ENCODE peak calls at places on chromosome 3, in ten cellular contexts. One of them, this sample, is unnamed.

GRCh38 chr3:32685604-32686185 is 707 bp downstream of the CNOT10 start:
- DNase-seq in transverse colon: no peak
- DNase-seq in heart left ventricle: no peak
- DNase-seq in esophagus squamous epithelium: no peak
- DNase-seq in breast epithelium: no peak
- DNase-seq in ovary: no peak
- DNase-seq in right lobe of liver: no peak
- DNase-seq in HepG2: peak; percentile 9
- DNase-seq in IMR-90: peak; percentile 13
- DNase-seq in adrenal gland: no peak
- DNase-seq in this sample: no peak

GRCh38 chr3:119184083-119184482 is 10.7 kb downstream of the UPK1B start:
- DNase-seq in esophagus squamous epithelium: no peak
- DNase-seq in transverse colon: no peak
- DNase-seq in breast epithelium: no peak
- DNase-seq in heart left ventricle: no peak
- DNase-seq in adrenal gland: no peak
- DNase-seq in right lobe of liver: no peak
- DNase-seq in ovary: no peak
- DNase-seq in IMR-90: no peak
- DNase-seq in HepG2: no peak
- DNase-seq in this sample: no peak

GRCh38 chr3:13108861-13109260 is 35.6 kb upstream of the IQSEC1 start:
- DNase-seq in transverse colon: no peak
- DNase-seq in adrenal gland: no peak
- DNase-seq in heart left ventricle: no peak
- DNase-seq in breast epithelium: no peak
- DNase-seq in right lobe of liver: peak; percentile 5
- DNase-seq in esophagus squamous epithelium: no peak
- DNase-seq in IMR-90: no peak
- DNase-seq in HepG2: no peak
- DNase-seq in ovary: no peak
- DNase-seq in this sample: no peak

GRCh38 chr3:127959873-127960272 is 44.8 kb downstream of the KBTBD12 start:
- DNase-seq in heart left ventricle: peak; percentile 43
- DNase-seq in transverse colon: peak; percentile 11
- DNase-seq in HepG2: peak; percentile 23
- DNase-seq in IMR-90: peak; percentile 4
- DNase-seq in right lobe of liver: no peak
- DNase-seq in adrenal gland: peak; percentile 31
- DNase-seq in esophagus squamous epithelium: no peak
- DNase-seq in ovary: no peak
- DNase-seq in breast epithelium: no peak
- DNase-seq in this sample: no peak

GRCh38 chr3:159583662-159584061 is 405.0 kb upstream of the IL12A start:
- DNase-seq in transverse colon: no peak
- DNase-seq in heart left ventricle: no peak
- DNase-seq in breast epithelium: no peak
- DNase-seq in right lobe of liver: no peak
- DNase-seq in esophagus squamous epithelium: no peak
- DNase-seq in adrenal gland: no peak
- DNase-seq in IMR-90: no peak
- DNase-seq in ovary: no peak
- DNase-seq in HepG2: no peak
- DNase-seq in this sample: no peak

GRCh38 chr3:141065258-141065657 is 14.1 kb downstream of the SPSB4 start:
- DNase-seq in right lobe of liver: no peak
- DNase-seq in breast epithelium: no peak
- DNase-seq in heart left ventricle: no peak
- DNase-seq in IMR-90: no peak
- DNase-seq in esophagus squamous epithelium: no peak
- DNase-seq in transverse colon: no peak
- DNase-seq in adrenal gland: no peak
- DNase-seq in HepG2: no peak
- DNase-seq in ovary: no peak
- DNase-seq in this sample: no peak

GRCh38 chr3:122081543-122081942 is 26.4 kb downstream of the CD86 start:
- DNase-seq in adrenal gland: no peak
- DNase-seq in breast epithelium: no peak
- DNase-seq in heart left ventricle: no peak
- DNase-seq in esophagus squamous epithelium: no peak
- DNase-seq in ovary: no peak
- DNase-seq in HepG2: no peak
- DNase-seq in transverse colon: no peak
- DNase-seq in right lobe of liver: no peak
- DNase-seq in IMR-90: no peak
- DNase-seq in this sample: no peak

GRCh38 chr3:129602730-129603560 is 3.5 kb downstream of the PLXND1 start:
- DNase-seq in esophagus squamous epithelium: no peak
- DNase-seq in breast epithelium: peak; percentile 53
- DNase-seq in right lobe of liver: peak; percentile 65
- DNase-seq in heart left ventricle: peak; percentile 89
- DNase-seq in HepG2: peak; percentile 55
- DNase-seq in IMR-90: peak; percentile 95
- DNase-seq in ovary: peak; percentile 73
- DNase-seq in transverse colon: peak; percentile 56
- DNase-seq in adrenal gland: peak; percentile 70
- DNase-seq in this sample: peak; percentile 75

GRCh38 chr3:107283948-107284347 is 93.3 kb upstream of the CCDC54 start:
- DNase-seq in IMR-90: no peak
- DNase-seq in esophagus squamous epithelium: no peak
- DNase-seq in adrenal gland: no peak
- DNase-seq in transverse colon: no peak
- DNase-seq in HepG2: no peak
- DNase-seq in breast epithelium: no peak
- DNase-seq in right lobe of liver: no peak
- DNase-seq in heart left ventricle: no peak
- DNase-seq in ovary: no peak
- DNase-seq in this sample: no peak

GRCh38 chr3:181253796-181254195 is 264.3 kb upstream of the DNAJC19 start:
- DNase-seq in breast epithelium: no peak
- DNase-seq in HepG2: no peak
- DNase-seq in transverse colon: no peak
- DNase-seq in esophagus squamous epithelium: no peak
- DNase-seq in ovary: no peak
- DNase-seq in adrenal gland: no peak
- DNase-seq in heart left ventricle: no peak
- DNase-seq in IMR-90: no peak
- DNase-seq in right lobe of liver: no peak
- DNase-seq in this sample: no peak

GRCh38 chr3:42780892-42781700 is 8.0 kb upstream of the CCDC13 start:
- DNase-seq in heart left ventricle: no peak
- DNase-seq in breast epithelium: no peak
- DNase-seq in transverse colon: no peak
- DNase-seq in esophagus squamous epithelium: no peak
- DNase-seq in adrenal gland: no peak
- DNase-seq in right lobe of liver: no peak
- DNase-seq in IMR-90: peak; percentile 80
- DNase-seq in ovary: no peak
- DNase-seq in HepG2: peak; percentile 68
- DNase-seq in this sample: peak; percentile 95

GRCh38 chr3:149658444-149659172 is 783 bp upstream of the WWTR1 start:
- DNase-seq in IMR-90: peak; percentile 86
- DNase-seq in HepG2: no peak
- DNase-seq in heart left ventricle: peak; percentile 87
- DNase-seq in transverse colon: peak; percentile 60
- DNase-seq in adrenal gland: peak; percentile 73
- DNase-seq in breast epithelium: peak; percentile 86
- DNase-seq in esophagus squamous epithelium: no peak
- DNase-seq in right lobe of liver: peak; percentile 68
- DNase-seq in ovary: peak; percentile 79
- DNase-seq in this sample: peak; percentile 66

GRCh38 chr3:41222012-41222411 is 22.7 kb downstream of the CTNNB1 start:
- DNase-seq in HepG2: no peak
- DNase-seq in right lobe of liver: no peak
- DNase-seq in transverse colon: no peak
- DNase-seq in breast epithelium: no peak
- DNase-seq in IMR-90: no peak
- DNase-seq in adrenal gland: no peak
- DNase-seq in esophagus squamous epithelium: no peak
- DNase-seq in ovary: no peak
- DNase-seq in heart left ventricle: no peak
- DNase-seq in this sample: no peak
- H3K36me3 ChIP-seq in HepG2: peaks cover 16% of the 10 kb centered on the region
- H3K36me3 ChIP-seq in right lobe of liver: peaks cover 5% of the 10 kb centered on the region
- H3K36me3 ChIP-seq in transverse colon: peaks cover 31% of the 10 kb centered on the region
- H3K36me3 ChIP-seq in breast epithelium: peaks cover 11% of the 10 kb centered on the region
- H3K36me3 ChIP-seq in IMR-90: peaks cover 23% of the 10 kb centered on the region
- H3K36me3 ChIP-seq in adrenal gland: peaks cover 23% of the 10 kb centered on the region
- H3K36me3 ChIP-seq in esophagus squamous epithelium: peaks cover 15% of the 10 kb centered on the region
- H3K36me3 ChIP-seq in ovary: no peaks in the 10 kb centered on the region
- H3K36me3 ChIP-seq in heart left ventricle: peaks cover 28% of the 10 kb centered on the region
- H3K36me3 ChIP-seq in this sample: peaks cover 4% of the 10 kb centered on the region

DNA sequence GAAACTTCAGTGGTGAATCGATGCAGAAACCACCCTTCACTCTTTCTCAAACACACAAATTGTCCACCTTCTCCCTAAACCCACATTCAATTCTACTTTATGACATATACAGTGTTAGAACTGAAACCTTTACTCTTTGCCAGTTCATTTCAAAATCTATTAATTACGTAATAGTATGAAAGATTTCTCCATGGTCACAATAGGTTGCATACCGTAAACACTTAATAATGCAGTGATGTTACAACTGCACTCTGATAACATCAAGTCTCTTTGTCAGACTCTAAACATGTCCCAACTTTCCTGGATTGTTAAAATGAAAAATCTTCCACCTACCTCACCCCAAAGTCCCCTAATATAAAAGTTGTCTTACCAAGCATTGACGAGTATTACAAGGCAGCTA is 111.8 kb upstream of the PROK2 start:
- DNase-seq in breast epithelium: no peak
- DNase-seq in right lobe of liver: no peak
- DNase-seq in heart left ventricle: no peak
- DNase-seq in IMR-90: no peak
- DNase-seq in adrenal gland: no peak
- DNase-seq in transverse colon: no peak
- DNase-seq in esophagus squamous epithelium: no peak
- DNase-seq in HepG2: no peak
- DNase-seq in ovary: no peak
- DNase-seq in this sample: no peak
- H3K4me3 ChIP-seq in breast epithelium: no peak overlapping the region
- H3K4me3 ChIP-seq in right lobe of liver: no peak overlapping the region
- H3K4me3 ChIP-seq in heart left ventricle: no peak overlapping the region
- H3K4me3 ChIP-seq in IMR-90: no peak overlapping the region
- H3K4me3 ChIP-seq in adrenal gland: no peak overlapping the region
- H3K4me3 ChIP-seq in transverse colon: no peak overlapping the region
- H3K4me3 ChIP-seq in esophagus squamous epithelium: no peak overlapping the region
- H3K4me3 ChIP-seq in HepG2: no peak overlapping the region
- H3K4me3 ChIP-seq in ovary: no peak overlapping the region
- H3K4me3 ChIP-seq in this sample: no peak overlapping the region

GRCh38 chr3:131977363-131977762 is 57.5 kb downstream of the CPNE4 start:
- DNase-seq in right lobe of liver: no peak
- DNase-seq in esophagus squamous epithelium: no peak
- DNase-seq in breast epithelium: no peak
- DNase-seq in HepG2: no peak
- DNase-seq in ovary: no peak
- DNase-seq in transverse colon: no peak
- DNase-seq in heart left ventricle: no peak
- DNase-seq in IMR-90: no peak
- DNase-seq in adrenal gland: no peak
- DNase-seq in this sample: no peak

GRCh38 chr3:131972550-131972949 is 62.3 kb downstream of the CPNE4 start:
- DNase-seq in breast epithelium: no peak
- DNase-seq in heart left ventricle: no peak
- DNase-seq in HepG2: no peak
- DNase-seq in esophagus squamous epithelium: no peak
- DNase-seq in ovary: no peak
- DNase-seq in adrenal gland: no peak
- DNase-seq in right lobe of liver: no peak
- DNase-seq in transverse colon: no peak
- DNase-seq in IMR-90: no peak
- DNase-seq in this sample: no peak

GRCh38 chr3:131973731-131974130 is 61.1 kb downstream of the CPNE4 start:
- DNase-seq in ovary: no peak
- DNase-seq in adrenal gland: no peak
- DNase-seq in breast epithelium: no peak
- DNase-seq in HepG2: no peak
- DNase-seq in right lobe of liver: no peak
- DNase-seq in esophagus squamous epithelium: no peak
- DNase-seq in transverse colon: no peak
- DNase-seq in heart left ventricle: no peak
- DNase-seq in IMR-90: no peak
- DNase-seq in this sample: no peak

GRCh38 chr3:131976448-131976847 is 58.4 kb downstream of the CPNE4 start:
- DNase-seq in breast epithelium: no peak
- DNase-seq in HepG2: no peak
- DNase-seq in ovary: no peak
- DNase-seq in right lobe of liver: no peak
- DNase-seq in transverse colon: no peak
- DNase-seq in heart left ventricle: no peak
- DNase-seq in esophagus squamous epithelium: no peak
- DNase-seq in IMR-90: no peak
- DNase-seq in adrenal gland: no peak
- DNase-seq in this sample: no peak

GRCh38 chr3:131975047-131975446 is 59.8 kb downstream of the CPNE4 start:
- DNase-seq in transverse colon: no peak
- DNase-seq in breast epithelium: no peak
- DNase-seq in right lobe of liver: no peak
- DNase-seq in HepG2: no peak
- DNase-seq in heart left ventricle: no peak
- DNase-seq in IMR-90: no peak
- DNase-seq in adrenal gland: no peak
- DNase-seq in ovary: no peak
- DNase-seq in esophagus squamous epithelium: no peak
- DNase-seq in this sample: no peak
- TF ChIP-seq POLR2A in transverse colon: no peak
- TF ChIP-seq POLR2A in breast epithelium: no peak
- TF ChIP-seq POLR2A in right lobe of liver: no peak
- TF ChIP-seq POLR2A in HepG2: no peak
- TF ChIP-seq POLR2A in heart left ventricle: no peak
- TF ChIP-seq POLR2A in IMR-90: no peak
- TF ChIP-seq POLR2A in adrenal gland: no peak
- TF ChIP-seq POLR2A in ovary: no peak
- TF ChIP-seq POLR2A in esophagus squamous epithelium: no peak
- TF ChIP-seq POLR2A in this sample: no peak

GRCh38 chr3:103862415-103862814 is 1427.6 kb downstream of the ZPLD1 start:
- DNase-seq in breast epithelium: no peak
- DNase-seq in right lobe of liver: no peak
- DNase-seq in HepG2: no peak
- DNase-seq in IMR-90: no peak
- DNase-seq in ovary: no peak
- DNase-seq in adrenal gland: no peak
- DNase-seq in esophagus squamous epithelium: no peak
- DNase-seq in transverse colon: no peak
- DNase-seq in heart left ventricle: no peak
- DNase-seq in this sample: no peak
- H3K36me3 ChIP-seq in breast epithelium: no peaks in the 10 kb centered on the region
- H3K36me3 ChIP-seq in right lobe of liver: no peaks in the 10 kb centered on the region
- H3K36me3 ChIP-seq in HepG2: no peaks in the 10 kb centered on the region
- H3K36me3 ChIP-seq in IMR-90: no peaks in the 10 kb centered on the region
- H3K36me3 ChIP-seq in ovary: no peaks in the 10 kb centered on the region
- H3K36me3 ChIP-seq in adrenal gland: no peaks in the 10 kb centered on the region
- H3K36me3 ChIP-seq in esophagus squamous epithelium: no peaks in the 10 kb centered on the region
- H3K36me3 ChIP-seq in transverse colon: no peaks in the 10 kb centered on the region
- H3K36me3 ChIP-seq in heart left ventricle: no peaks in the 10 kb centered on the region
- H3K36me3 ChIP-seq in this sample: no peaks in the 10 kb centered on the region